ENCODE peak calls at places on chromosomes 7 and 10, in five cellular contexts. P, Y, K, U and X are unnamed samples.

GRCh38 chr10:120607016-120607709 is 150.1 kb downstream of the PLPP4 start:
- DNase-seq in Y (no peak), P (peak), K (no peak), U (peak), X (no peak)

GRCh38 chr7:31100870-31101269 is 48.8 kb downstream of the ADCYAP1R1 start:
- DNase-seq in U (no peak), K (no peak), P (no peak), Y (no peak), X (no peak)

GRCh38 chr7:130491841-130492518 is at the start of gene MEST:
- DNase-seq in P (peak), K (peak), Y (no peak), U (peak), X (no peak)

GRCh38 chr7:102916426-102916825 is 3.6 kb downstream of the LRRC17 start:
- DNase-seq in Y (no peak), P (peak), U (peak), K (peak), X (no peak)

GRCh38 chr10:122258136-122259074 is 12.7 kb upstream of the BTBD16 start:
- DNase-seq in P (peak), U (peak), Y (no peak), K (peak), X (no peak)

GRCh38 chr7:103343758-103344452 is 662 bp downstream of the DNAJC2 start:
- DNase-seq in P (peak), K (peak), Y (no peak), U (peak), X (peak)

GRCh38 chr10:79487296-79488194 is 24.8 kb upstream of the EIF5AL1 start:
- DNase-seq in P (peak), Y (peak), U (peak), K (peak), X (no peak)

GRCh38 chr10:133071801-133072595 is 15.7 kb upstream of the ADGRA1 start:
- DNase-seq in K (no peak), Y (no peak), U (no peak), P (no peak), X (no peak)

GRCh38 chr7:139777304-139777890 is 401 bp downstream of the HIPK2 start:
- DNase-seq in K (no peak), Y (no peak), P (no peak), U (no peak), X (no peak)

GRCh38 chr10:91923371-91924211 is at the start of gene BTAF1:
- DNase-seq in Y (peak), P (peak), K (peak), U (peak), X (peak)

GRCh38 chr7:135557455-135558336 is at the start of gene NUP205:
- DNase-seq in U (peak), Y (peak), K (peak), P (peak), X (peak)

GRCh38 chr7:82360591-82361386 is 82.8 kb downstream of the CACNA2D1 start:
- DNase-seq in P (no peak), K (no peak), Y (no peak), U (no peak), X (no peak)

GRCh38 chr7:38615665-38616064 is 15.5 kb downstream of the AMPH start:
- DNase-seq in Y (no peak), U (no peak), K (no peak), P (no peak), X (no peak)

GRCh38 chr7:157676456-157677255 is 339.9 kb downstream of the DNAJB6 start:
- DNase-seq in Y (no peak), P (no peak), K (no peak), U (no peak), X (peak)

GRCh38 chr10:13449296-13449695 is 79.5 kb downstream of the BEND7 start:
- DNase-seq in P (peak), U (no peak), K (no peak), Y (no peak), X (no peak)

GRCh38 chr7:5636914-5637313 is 144.5 kb downstream of the RNF216 start:
- DNase-seq in Y (no peak), P (peak), U (peak), K (peak), X (no peak)

GRCh38 chr7:157525501-157525915 is 188.7 kb downstream of the DNAJB6 start:
- DNase-seq in P (no peak), Y (no peak), K (no peak), U (no peak), X (no peak)

GRCh38 chr10:129419386-129419785 is 47.7 kb upstream of the MGMT start:
- DNase-seq in P (no peak), Y (no peak), K (peak), U (no peak), X (no peak)

GRCh38 chr10:4196948-4197390 is 412.0 kb upstream of the KLF6 start:
- DNase-seq in U (peak), P (peak), K (no peak), Y (no peak), X (no peak)

GRCh38 chr7:70640266-70640833 is 491.6 kb upstream of the GALNT17 start:
- DNase-seq in P (peak), U (peak), Y (no peak), K (peak), X (no peak)

GRCh38 chr10:98125940-98126631 is 8.4 kb upstream of the R3HCC1L start:
- DNase-seq in U (no peak), Y (no peak), K (no peak), P (no peak), X (no peak)

GRCh38 chr10:28733245-28733644 is 55.9 kb downstream of the BAMBI start:
- DNase-seq in P (no peak), Y (no peak), U (no peak), K (no peak), X (no peak)

GRCh38 chr10:28734940-28735759 is 57.8 kb downstream of the BAMBI start:
- DNase-seq in P (peak), K (peak), Y (no peak), U (peak), X (no peak)

GRCh38 chr10:28733647-28734046 is 56.3 kb downstream of the BAMBI start:
- DNase-seq in K (no peak), U (no peak), Y (no peak), P (no peak), X (no peak)

GRCh38 chr10:28737096-28737495 is 59.8 kb downstream of the BAMBI start:
- DNase-seq in Y (no peak), P (no peak), U (no peak), K (no peak), X (no peak)

DNA sequence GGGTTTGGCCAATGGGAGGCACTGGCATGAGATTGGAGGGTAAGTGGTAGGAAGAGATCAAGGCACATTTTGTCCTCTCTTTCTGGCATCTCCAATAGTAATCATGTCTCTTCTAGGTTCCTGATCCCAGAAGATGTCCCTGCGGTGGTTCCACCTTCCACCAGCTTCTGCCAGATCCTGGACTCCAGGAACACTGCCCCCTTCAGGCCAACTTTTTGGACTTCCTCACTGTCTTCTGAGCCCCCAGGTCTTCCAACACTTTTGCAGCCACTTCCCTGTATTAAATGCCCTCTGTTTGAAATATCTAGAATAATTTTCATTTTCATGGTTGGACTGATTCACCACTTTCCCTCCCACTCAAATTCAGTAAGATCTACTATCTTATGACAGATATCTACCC is 60.9 kb downstream of the BAMBI start:
- DNase-seq in Y (no peak), U (no peak), P (no peak), K (no peak), X (no peak)
- TF ChIP-seq CTCF in Y (no peak), U (no peak), P (peak), K (no peak), X (no peak)

GRCh38 chr7:109376576-109376975 is 806.9 kb downstream of the DNAJB9 start:
- DNase-seq in P (no peak), U (no peak), K (no peak), Y (no peak), X (no peak)
- TF ChIP-seq CTCF in P (no peak), U (no peak), K (no peak), Y (no peak), X (no peak)

GRCh38 chr10:34732926-34733325 is 82.2 kb downstream of the PARD3 start:
- DNase-seq in P (no peak), U (peak), K (no peak), Y (no peak), X (no peak)
- TF ChIP-seq CTCF in P (no peak), U (peak), K (no peak), Y (no peak), X (no peak)

GRCh38 chr7:115346685-115347084 is 424.8 kb downstream of the MDFIC start:
- DNase-seq in K (no peak), Y (no peak), U (no peak), P (no peak), X (no peak)

GRCh38 chr7:115338016-115338415 is 416.1 kb downstream of the MDFIC start:
- DNase-seq in Y (no peak), U (no peak), K (no peak), P (no peak), X (no peak)

GRCh38 chr7:115340828-115341227 is 418.9 kb downstream of the MDFIC start:
- DNase-seq in Y (no peak), K (peak), P (peak), U (peak), X (no peak)
- TF ChIP-seq CTCF in Y (no peak), K (peak), P (peak), U (peak), X (peak)

GRCh38 chr10:73816917-73817729 is 5.7 kb upstream of the NDST2 start:
- DNase-seq in U (peak), P (no peak), Y (no peak), K (no peak), X (no peak)

GRCh38 chr10:73814276-73814895 is 3.0 kb upstream of the NDST2 start:
- DNase-seq in P (no peak), K (no peak), U (no peak), Y (no peak), X (no peak)

GRCh38 chr10:73813333-73813732 is 1.9 kb upstream of the NDST2 start:
- DNase-seq in K (no peak), Y (no peak), P (no peak), U (no peak), X (no peak)

GRCh38 chr10:73815719-73816030 is 4.3 kb upstream of the NDST2 start:
- DNase-seq in P (no peak), U (no peak), Y (no peak), K (no peak), X (no peak)

GRCh38 chr10:73814896-73815718 is 3.7 kb upstream of the NDST2 start:
- DNase-seq in U (no peak), P (no peak), Y (no peak), K (no peak), X (no peak)
- TF ChIP-seq CTCF in U (peak), P (peak), Y (no peak), K (peak), X (peak)

GRCh38 chr10:127755758-127756157 is 18.8 kb downstream of the FOXI2 start:
- DNase-seq in P (no peak), K (no peak), U (no peak), Y (no peak), X (no peak)
- TF ChIP-seq CTCF in P (no peak), K (no peak), U (no peak), Y (no peak), X (no peak)

GRCh38 chr10:115129752-115130151 is 36.6 kb downstream of the ATRNL1 start:
- DNase-seq in Y (no peak), U (peak), K (peak), P (peak), X (no peak)
- TF ChIP-seq CTCF in Y (peak), U (no peak), K (no peak), P (no peak), X (peak)